ENCODE peak calls at places on chromosome 15, in six cellular contexts. J, P, C, U, S and N are unnamed samples.

GRCh38 chr15:52109559-52110451 is 2.8 kb downstream of the BCL2L10 start:
- DNase-seq in J (no peak), P (no peak), C (no peak), U (no peak), S (no peak), N (no peak)

GRCh38 chr15:98745179-98745578 is 96.8 kb downstream of the IGF1R start:
- DNase-seq in J (no peak), P (no peak), C (peak; percentile 63), U (no peak), S (no peak), N (no peak)

GRCh38 chr15:61173899-61174689 is 55.0 kb downstream of the RORA start:
- DNase-seq in J (no peak), P (peak; percentile 13), C (no peak), U (no peak), S (no peak), N (no peak)

GRCh38 chr15:100017140-100017539 is 283.9 kb upstream of the LYSMD4 start:
- DNase-seq in J (no peak), P (no peak), C (no peak), U (no peak), S (no peak), N (no peak)

GRCh38 chr15:101781927-101782326 is 21.4 kb upstream of the OR4F6 start:
- DNase-seq in J (no peak), P (peak; percentile 70), C (no peak), U (no peak), S (no peak), N (no peak)

GRCh38 chr15:72319985-72320671 is at the start of gene CELF6:
- DNase-seq in J (peak; percentile 92), P (peak; percentile 97), C (peak; percentile 79), U (peak; percentile 90), S (peak; percentile 77), N (peak; percentile 93)

GRCh38 chr15:31338879-31339557 is 12.4 kb downstream of the KLF13 start:
- DNase-seq in J (no peak), P (peak; percentile 52), C (no peak), U (peak; percentile 70), S (peak; percentile 59), N (peak; percentile 54)

GRCh38 chr15:48469681-48470080 is 138.5 kb downstream of the DUT start:
- DNase-seq in J (no peak), P (no peak), C (no peak), U (no peak), S (no peak), N (no peak)

GRCh38 chr15:89632563-89633430 is 22.5 kb downstream of the KIF7 start:
- DNase-seq in J (no peak), P (no peak), C (no peak), U (no peak), S (no peak), N (no peak)

GRCh38 chr15:35753486-35753885 is 207.5 kb upstream of the DPH6 start:
- DNase-seq in J (no peak), P (no peak), C (no peak), U (no peak), S (peak; percentile 39), N (no peak)

DNA sequence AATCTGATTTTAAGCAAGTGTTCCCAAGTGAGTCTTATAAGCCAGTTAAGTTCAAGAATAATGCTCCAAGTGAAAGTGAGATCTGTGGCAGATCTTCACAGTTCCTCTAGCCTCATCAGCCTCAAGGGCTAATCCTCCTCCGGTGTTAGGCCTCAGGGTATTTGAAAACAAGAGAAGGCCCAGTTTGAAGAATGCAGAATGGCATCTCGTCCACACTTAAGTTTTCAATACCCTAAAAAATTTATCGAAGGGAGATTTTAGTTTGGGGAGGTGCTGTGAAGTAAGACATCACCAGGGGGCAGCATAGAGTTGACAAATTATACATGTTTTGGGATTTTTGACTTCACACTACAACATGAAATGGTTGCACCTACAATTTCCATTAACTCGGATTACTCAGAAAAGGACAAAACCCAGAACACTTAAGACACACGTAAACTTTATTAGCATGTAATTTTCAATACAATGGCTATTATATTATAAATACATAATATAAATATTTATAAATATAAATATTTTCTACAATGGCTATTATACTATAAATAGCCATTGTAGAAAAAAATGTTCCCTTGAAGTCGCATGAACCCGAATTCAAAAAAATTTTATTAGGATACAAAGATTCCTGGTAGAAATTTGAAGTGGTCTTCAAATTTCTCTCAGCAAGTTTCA is 2.3 kb upstream of the TMEM266 start:
- DNase-seq in J (no peak), P (peak; percentile 79), C (peak; percentile 14), U (no peak), S (peak; percentile 57), N (no peak)
- H3K4me3 ChIP-seq in J (no peak overlapping the region), P (no peak overlapping the region), C (no peak overlapping the region), U (no peak overlapping the region), S (no peak overlapping the region), N (peak overlapping the region; percentile 77)

GRCh38 chr15:39974656-39975230 is 40.8 kb downstream of the EIF2AK4 start:
- DNase-seq in J (no peak), P (no peak), C (no peak), U (no peak), S (no peak), N (no peak)
- H3K4me3 ChIP-seq in J (no peak overlapping the region), P (no peak overlapping the region), C (no peak overlapping the region), U (no peak overlapping the region), S (no peak overlapping the region), N (no peak overlapping the region)

GRCh38 chr15:74431645-74432044 is 2.1 kb downstream of the SEMA7A start:
- DNase-seq in J (no peak), P (no peak), C (no peak), U (no peak), S (no peak), N (no peak)
- H3K4me3 ChIP-seq in J (no peak overlapping the region), P (no peak overlapping the region), C (no peak overlapping the region), U (no peak overlapping the region), S (no peak overlapping the region), N (peak overlapping the region; percentile 24)

DNA sequence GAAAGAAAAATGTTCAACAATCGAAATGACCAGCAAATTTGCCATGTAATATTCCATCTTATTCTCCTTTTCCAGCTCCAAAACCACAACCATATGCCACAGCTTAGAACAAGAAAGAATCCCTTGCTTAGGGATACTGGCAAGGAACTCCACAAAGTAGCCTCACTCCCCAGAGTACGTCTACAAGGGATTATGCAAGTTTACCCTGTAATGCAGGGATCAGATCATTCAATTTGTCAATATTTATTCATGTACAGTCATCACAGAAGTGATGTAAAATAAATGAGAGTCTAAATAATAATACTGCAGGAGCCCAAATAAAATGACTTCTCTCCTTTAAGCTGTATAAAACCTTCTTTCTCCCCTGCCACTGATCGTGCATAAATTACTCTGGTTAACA is 23.5 kb upstream of the MYO1E start:
- DNase-seq in J (no peak), P (no peak), C (no peak), U (no peak), S (no peak), N (no peak)
- H3K4me3 ChIP-seq in J (no peak overlapping the region), P (no peak overlapping the region), C (no peak overlapping the region), U (no peak overlapping the region), S (no peak overlapping the region), N (no peak overlapping the region)

DNA sequence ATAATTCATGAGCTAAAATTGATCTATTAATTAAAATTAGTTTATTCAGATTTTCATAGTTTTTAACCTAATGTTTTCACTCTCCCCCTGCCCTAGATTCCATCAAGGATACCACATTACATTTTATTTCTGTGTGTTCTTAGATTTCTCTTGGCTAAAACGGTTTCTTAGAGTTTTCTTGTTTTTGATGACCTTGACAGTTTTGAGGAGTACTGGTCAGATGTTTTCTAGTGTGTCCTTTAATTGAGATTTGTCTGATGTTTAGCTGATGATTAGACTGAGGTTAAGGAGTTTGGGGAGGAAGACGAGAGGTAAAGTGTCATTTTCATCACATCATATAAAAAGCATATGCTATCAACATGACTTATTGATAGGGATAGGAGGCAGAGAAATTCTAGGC is 475.9 kb downstream of the SQOR start:
- DNase-seq in J (no peak), P (no peak), C (no peak), U (no peak), S (no peak), N (no peak)
- H3K4me3 ChIP-seq in J (no peak overlapping the region), P (no peak overlapping the region), C (no peak overlapping the region), U (no peak overlapping the region), S (no peak overlapping the region), N (no peak overlapping the region)

DNA sequence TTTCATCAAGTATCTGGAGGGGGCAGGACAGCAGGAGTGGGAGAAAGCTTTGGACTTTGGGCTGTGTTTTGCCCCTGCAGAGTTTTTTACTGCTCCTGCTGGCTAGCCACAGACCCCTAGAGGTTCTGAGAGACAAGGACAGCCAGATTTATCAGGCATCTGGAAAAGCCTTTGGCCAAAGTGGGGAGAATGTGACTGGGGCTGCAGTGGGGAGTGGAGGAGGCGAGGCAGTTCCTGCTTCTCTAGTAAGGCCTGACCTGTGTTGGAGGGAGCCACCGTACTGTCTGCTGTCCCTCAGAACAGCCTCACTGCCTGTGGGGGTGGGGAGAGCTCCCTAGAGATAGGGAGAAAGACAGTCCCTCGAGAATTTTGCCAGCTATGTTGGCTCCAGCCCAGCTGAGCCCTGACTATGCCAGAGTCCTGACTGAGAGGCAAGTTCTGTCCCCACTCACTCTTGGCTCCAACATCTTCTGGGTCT is 2.2 kb downstream of the ALPK3 start:
- DNase-seq in J (no peak), P (peak; percentile 44), C (no peak), U (no peak), S (no peak), N (no peak)
- H3K4me3 ChIP-seq in J (no peak overlapping the region), P (peak overlapping the region; percentile 52), C (no peak overlapping the region), U (no peak overlapping the region), S (no peak overlapping the region), N (no peak overlapping the region)

GRCh38 chr15:96051598-96051997 is 278.9 kb upstream of the NR2F2 start:
- DNase-seq in J (no peak), P (no peak), C (no peak), U (no peak), S (no peak), N (no peak)

GRCh38 chr15:96054029-96054428 is 276.5 kb upstream of the NR2F2 start:
- DNase-seq in J (no peak), P (peak; percentile 24), C (no peak), U (no peak), S (no peak), N (no peak)

GRCh38 chr15:96052154-96052553 is 278.3 kb upstream of the NR2F2 start:
- DNase-seq in J (no peak), P (no peak), C (no peak), U (no peak), S (no peak), N (no peak)

GRCh38 chr15:96053039-96054021 is 277.2 kb upstream of the NR2F2 start:
- DNase-seq in J (peak; percentile 76), P (peak; percentile 69), C (peak; percentile 15), U (peak; percentile 56), S (peak; percentile 41), N (no peak)

DNA sequence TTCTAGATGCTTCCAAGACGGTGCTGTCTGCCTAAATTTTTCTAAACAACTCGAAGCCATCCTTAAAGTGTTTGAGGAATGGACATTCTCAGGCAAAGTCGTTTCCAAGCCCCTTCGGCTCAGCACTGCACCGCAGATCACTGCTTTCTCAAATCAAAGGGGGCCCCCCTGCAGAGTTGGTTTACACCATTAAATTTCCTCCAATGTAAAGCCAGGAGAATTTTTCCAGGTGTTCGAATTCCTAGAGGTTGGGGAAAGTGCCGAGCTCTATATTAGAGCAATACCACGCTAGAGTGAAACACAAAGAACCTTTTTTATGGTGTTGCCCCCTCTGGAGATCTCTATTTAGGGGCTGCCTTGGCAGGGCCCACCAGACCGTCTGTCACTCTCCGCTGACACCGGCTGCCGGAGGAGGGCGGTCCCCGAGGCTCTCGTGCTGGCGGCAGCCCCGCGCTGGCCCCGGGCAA is 277.9 kb upstream of the NR2F2 start:
- DNase-seq in J (no peak), P (peak; percentile 81), C (no peak), U (no peak), S (no peak), N (no peak)
- H3K4me3 ChIP-seq in J (no peak overlapping the region), P (peak overlapping the region; percentile 61), C (peak overlapping the region; percentile 21), U (no peak overlapping the region), S (no peak overlapping the region), N (peak overlapping the region; percentile 30)

GRCh38 chr15:63596666-63597032 is 538 bp upstream of the FBXL22 start:
- DNase-seq in J (no peak), P (no peak), C (no peak), U (no peak), S (no peak), N (no peak)
- H3K4me3 ChIP-seq in J (no peak overlapping the region), P (no peak overlapping the region), C (no peak overlapping the region), U (no peak overlapping the region), S (no peak overlapping the region), N (no peak overlapping the region)